ENCODE peak calls at places on chromosomes 5 and 9, in nine cellular contexts. D, S, E, I, M, K, B, R and C are unnamed samples.

GRCh38 chr9:116482740-116483139 is 204.4 kb upstream of the TRIM32 start:
- DNase-seq in I (no peak), R (no peak), D (no peak), K (no peak), S (no peak), M (peak), B (no peak), E (no peak), C (peak)

GRCh38 chr9:94860678-94861588 is 134.4 kb downstream of the AOPEP start:
- DNase-seq in R (no peak), B (peak), I (no peak), K (no peak), E (peak), S (peak), M (no peak), D (no peak), C (no peak)

GRCh38 chr5:149667084-149667826 is 62.9 kb upstream of the PPARGC1B start:
- DNase-seq in B (no peak), E (peak), D (peak), K (no peak), R (no peak), I (no peak), S (peak), M (no peak), C (no peak)

GRCh38 chr5:6117212-6117611 is 261.1 kb downstream of the MED10 start:
- DNase-seq in E (no peak), R (no peak), B (no peak), D (no peak), I (no peak), M (no peak), S (no peak), K (no peak), C (no peak)

GRCh38 chr5:62431735-62432617 is 19.4 kb downstream of the IPO11 start:
- DNase-seq in I (no peak), K (no peak), S (peak), E (no peak), R (no peak), M (no peak), D (no peak), B (no peak), C (no peak)

GRCh38 chr9:110602281-110602680 is 22.7 kb upstream of the SVEP1 start:
- DNase-seq in B (no peak), R (no peak), D (peak), K (no peak), I (no peak), E (no peak), M (no peak), S (no peak), C (no peak)

GRCh38 chr9:68947015-68947414 is 66.9 kb downstream of the PRKACG start:
- DNase-seq in R (no peak), S (no peak), K (no peak), M (no peak), D (no peak), I (no peak), B (no peak), E (no peak), C (no peak)

GRCh38 chr9:2469681-2470141 is 151.9 kb upstream of the VLDLR start:
- DNase-seq in D (peak), R (no peak), E (peak), I (no peak), M (no peak), S (peak), B (no peak), K (no peak), C (no peak)

GRCh38 chr5:122942164-122942914 is 94.2 kb downstream of the PPIC start:
- DNase-seq in D (peak), K (no peak), M (no peak), B (no peak), I (no peak), E (peak), R (no peak), S (no peak), C (no peak)

GRCh38 chr9:132472599-132472998 is 62.6 kb downstream of the CFAP77 start:
- DNase-seq in B (no peak), S (no peak), E (no peak), K (no peak), I (no peak), R (no peak), D (no peak), M (no peak), C (no peak)

GRCh38 chr9:14351206-14351605 is 37.3 kb upstream of the NFIB start:
- DNase-seq in I (no peak), E (no peak), R (no peak), S (no peak), M (no peak), B (no peak), D (no peak), K (no peak), C (no peak)

GRCh38 chr5:96978812-96979449 is 43.1 kb downstream of the LNPEP start:
- DNase-seq in M (no peak), B (no peak), K (no peak), R (no peak), S (no peak), D (no peak), E (no peak), I (no peak), C (no peak)

GRCh38 chr5:112136773-112137172 is 282.3 kb downstream of the EPB41L4A start:
- DNase-seq in I (no peak), S (no peak), E (no peak), B (no peak), D (no peak), M (no peak), K (no peak), R (no peak), C (no peak)

GRCh38 chr9:98479967-98480847 is 224.8 kb upstream of the TBC1D2 start:
- DNase-seq in S (no peak), I (no peak), K (no peak), E (no peak), M (no peak), B (no peak), D (no peak), R (no peak), C (no peak)